ENCODE peak calls at places on chromosomes 4 and X, in eight cellular contexts. X is stomach, J is GM12892, U is IMR-90, W is ovary, P is transverse colon, E is A549, Q is GM12891. K is an unnamed sample.

GRCh38 chrX:53227224-53227765 is 2.3 kb upstream of the KDM5C start:
- DNase-seq in W (no peak), P (no peak), U (no peak), X (no peak), Q (no peak), J (no peak), E (no peak), K (no peak)

GRCh38 chr4:16278178-16278577 is 51.9 kb upstream of the TAPT1 start:
- DNase-seq in U (no peak), E (no peak), P (no peak), X (no peak), Q (no peak), W (no peak), J (no peak), K (no peak)

GRCh38 chr4:174210952-174211490 is 72.4 kb downstream of the FBXO8 start:
- DNase-seq in E (no peak), P (no peak), J (no peak), U (peak), Q (no peak), W (no peak), X (no peak), K (no peak)

GRCh38 chrX:129797251-129797906 is 17.6 kb downstream of the SASH3 start:
- DNase-seq in U (no peak), W (no peak), J (no peak), Q (no peak), P (no peak), E (no peak), X (no peak), K (no peak)

GRCh38 chrX:135112096-135112729 is 8.1 kb downstream of the ETDB start:
- DNase-seq in U (peak), X (no peak), E (peak), P (no peak), Q (no peak), W (no peak), J (no peak), K (no peak)

GRCh38 chr4:8353912-8354453 is 84.4 kb downstream of the HTRA3 start:
- DNase-seq in Q (no peak), J (no peak), P (peak), U (peak), W (no peak), E (no peak), X (no peak), K (peak)

GRCh38 chrX:115940888-115941332 is 229.6 kb upstream of the AGTR2 start:
- DNase-seq in X (peak), U (peak), W (peak), P (peak), J (no peak), Q (no peak), E (no peak), K (no peak)

GRCh38 chr4:114921790-114922581 is 191.4 kb downstream of the NDST4 start:
- DNase-seq in E (no peak), Q (no peak), W (no peak), J (no peak), U (no peak), P (peak), X (no peak), K (no peak)

GRCh38 chr4:120886183-120886582 is 36.3 kb downstream of the PRDM5 start:
- DNase-seq in J (no peak), W (no peak), U (no peak), Q (no peak), P (no peak), X (no peak), E (no peak), K (no peak)

GRCh38 chrX:106902684-106903083 is 457 bp downstream of the RIPPLY1 start:
- DNase-seq in P (no peak), Q (no peak), U (no peak), X (no peak), J (no peak), W (no peak), E (no peak), K (no peak)

GRCh38 chr4:148076964-148077363 is 345.1 kb downstream of the ARHGAP10 start:
- DNase-seq in W (no peak), U (peak), Q (no peak), P (no peak), X (no peak), J (no peak), E (no peak), K (no peak)

GRCh38 chrX:45187731-45188130 is 12.9 kb downstream of the DIPK2B start:
- DNase-seq in P (no peak), E (no peak), Q (no peak), U (no peak), X (no peak), J (no peak), W (no peak), K (no peak)

GRCh38 chr4:158018090-158018808 is 154.6 kb downstream of the GASK1B start:
- DNase-seq in P (no peak), J (no peak), W (no peak), X (no peak), U (no peak), E (no peak), Q (no peak), K (no peak)

GRCh38 chr4:67871867-67872266 is 11.9 kb downstream of the TMPRSS11D start:
- DNase-seq in W (no peak), J (no peak), P (no peak), Q (peak), E (peak), U (peak), X (no peak), K (no peak)

GRCh38 chr4:131091896-131092295 is 1995.9 kb downstream of the C4orf33 start:
- DNase-seq in U (peak), X (no peak), P (no peak), W (no peak), Q (no peak), J (no peak), E (no peak), K (no peak)

GRCh38 chrX:96407043-96407442 is 277.6 kb upstream of the DIAPH2 start:
- DNase-seq in J (no peak), U (peak), E (peak), Q (no peak), W (peak), P (peak), X (peak), K (no peak)

GRCh38 chr4:47106561-47106960 is 75.2 kb downstream of the GABRB1 start:
- DNase-seq in P (no peak), Q (no peak), J (no peak), X (no peak), W (no peak), U (peak), E (no peak), K (no peak)

GRCh38 chr4:11565213-11565612 is 136.5 kb upstream of the HS3ST1 start:
- DNase-seq in E (no peak), J (no peak), X (no peak), U (no peak), P (no peak), W (no peak), Q (no peak), K (no peak)

GRCh38 chrX:153687121-153688039 is at the start of gene SLC6A8:
- DNase-seq in Q (no peak), X (peak), W (peak), E (peak), U (peak), P (peak), J (no peak), K (peak)
- TF ChIP-seq POLR2A in Q (no peak), X (no peak), W (no peak), E (peak), U (peak), P (peak), J (no peak), K (peak)

GRCh38 chrX:55451990-55452824 is at the start of gene MAGEH1:
- DNase-seq in W (peak), X (peak), P (peak), J (peak), U (peak), Q (peak), E (peak), K (peak)
- TF ChIP-seq POLR2A in W (no peak), X (no peak), P (peak), J (peak), U (peak), Q (no peak), E (peak), K (peak)

GRCh38 chr4:56086073-56086521 is 137.4 kb downstream of the CEP135 start:
- DNase-seq in J (no peak), X (no peak), U (no peak), E (no peak), Q (no peak), P (peak), W (no peak), K (no peak)

GRCh38 chr4:56082809-56083208 is 134.1 kb downstream of the CEP135 start:
- DNase-seq in X (no peak), U (no peak), J (no peak), Q (no peak), W (no peak), P (no peak), E (no peak), K (no peak)

GRCh38 chr4:56084849-56085248 is 136.1 kb downstream of the CEP135 start:
- DNase-seq in W (no peak), X (no peak), Q (no peak), J (no peak), U (no peak), E (no peak), P (no peak), K (no peak)

GRCh38 chr4:56086561-56086960 is 137.8 kb downstream of the CEP135 start:
- DNase-seq in X (no peak), J (no peak), W (no peak), E (no peak), P (peak), Q (no peak), U (no peak), K (no peak)
- TF ChIP-seq POLR2A in X (no peak), J (no peak), W (no peak), E (no peak), P (no peak), Q (no peak), U (no peak), K (no peak)

GRCh38 chr4:159363376-159363775 is 260.5 kb downstream of the RAPGEF2 start:
- DNase-seq in E (no peak), J (no peak), P (no peak), X (no peak), U (peak), Q (no peak), W (no peak), K (no peak)

GRCh38 chr4:159355456-159355855 is 252.6 kb downstream of the RAPGEF2 start:
- DNase-seq in W (no peak), P (no peak), U (no peak), J (no peak), Q (no peak), X (no peak), E (no peak), K (no peak)

GRCh38 chr4:159358226-159358625 is 255.3 kb downstream of the RAPGEF2 start:
- DNase-seq in J (no peak), W (no peak), X (no peak), Q (no peak), P (no peak), E (no peak), U (peak), K (peak)

GRCh38 chr4:159357350-159357749 is 254.5 kb downstream of the RAPGEF2 start:
- DNase-seq in U (no peak), P (no peak), E (no peak), X (no peak), J (no peak), Q (no peak), W (no peak), K (no peak)

GRCh38 chr4:159360549-159360948 is 257.7 kb downstream of the RAPGEF2 start:
- DNase-seq in W (no peak), U (peak), Q (no peak), J (no peak), X (no peak), E (no peak), P (no peak), K (no peak)
- TF ChIP-seq POLR2A in W (no peak), U (no peak), Q (no peak), J (no peak), X (no peak), E (no peak), P (no peak), K (no peak)

DNA sequence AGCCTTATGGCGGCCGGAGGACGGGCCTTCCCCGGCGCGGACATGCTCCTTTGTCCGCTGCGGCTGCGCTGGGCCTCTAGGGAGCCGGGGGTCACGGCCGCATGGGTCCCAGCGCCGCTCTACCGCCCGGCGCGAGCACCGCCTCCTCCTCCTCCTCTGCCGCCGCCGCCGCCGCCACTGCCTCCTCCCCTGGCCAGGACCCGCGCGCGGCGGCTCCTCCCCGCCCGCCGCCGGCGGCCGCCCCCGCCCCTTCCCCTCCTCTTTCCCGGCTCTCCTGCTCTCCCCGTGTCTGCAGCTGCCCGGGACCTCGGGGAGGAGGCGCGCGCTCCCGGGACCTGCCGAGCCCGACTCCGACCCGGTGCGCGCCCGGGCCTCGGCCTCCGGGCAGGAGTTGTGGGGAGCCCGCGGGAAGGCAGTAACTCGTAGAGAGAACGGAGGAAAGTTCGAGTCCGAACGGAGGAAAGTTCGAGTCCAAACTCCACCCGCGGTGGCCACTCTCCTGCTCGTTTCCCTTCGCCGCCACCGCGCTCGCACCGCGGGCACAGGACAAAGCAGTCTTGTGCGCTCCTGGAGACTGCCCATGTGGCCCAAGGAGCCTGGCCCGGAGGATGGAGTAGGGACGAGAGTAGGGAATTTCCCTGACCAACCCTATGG is at the start of gene ADGRA3:
- DNase-seq in U (peak), P (peak), E (peak), Q (peak), J (peak), X (peak), W (peak), K (peak)
- TF ChIP-seq POLR2A in U (peak), P (peak), E (peak), Q (no peak), J (no peak), X (no peak), W (no peak), K (peak)

DNA sequence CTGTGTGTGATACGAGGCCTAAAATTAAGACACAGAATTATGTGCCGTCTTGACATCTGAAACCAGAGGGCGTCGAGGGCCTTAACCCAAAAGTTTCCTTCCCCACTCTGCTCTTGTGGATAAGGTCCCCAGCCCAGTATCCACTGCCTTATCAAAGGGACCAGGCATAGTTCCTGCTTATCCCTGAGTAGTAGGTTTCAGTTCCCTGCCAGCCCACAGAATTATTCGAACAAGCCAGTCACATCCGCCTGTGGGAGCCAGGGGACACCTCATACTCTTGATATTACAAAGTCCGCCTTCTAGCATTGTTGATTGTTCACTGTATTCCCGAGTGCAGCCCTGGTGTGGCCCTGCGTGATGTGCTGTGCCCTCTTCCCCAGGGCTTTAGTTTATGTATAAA is 5.4 kb upstream of the MMRN1 start:
- DNase-seq in X (no peak), J (no peak), U (no peak), P (no peak), Q (no peak), E (no peak), W (no peak), K (no peak)
- TF ChIP-seq POLR2A in X (no peak), J (no peak), U (no peak), P (no peak), Q (no peak), E (no peak), W (no peak), K (no peak)

GRCh38 chr4:100103671-100104070 is 86.6 kb downstream of the DDIT4L start:
- DNase-seq in P (no peak), W (no peak), U (no peak), E (no peak), Q (no peak), J (no peak), X (no peak), K (no peak)

GRCh38 chr4:100113732-100114131 is 76.5 kb downstream of the DDIT4L start:
- DNase-seq in Q (no peak), J (no peak), X (no peak), U (no peak), W (no peak), P (no peak), E (no peak), K (no peak)

GRCh38 chr4:100109921-100110320 is 80.3 kb downstream of the DDIT4L start:
- DNase-seq in W (no peak), P (no peak), U (no peak), E (no peak), J (no peak), Q (no peak), X (no peak), K (no peak)

GRCh38 chr4:100106982-100107381 is 83.3 kb downstream of the DDIT4L start:
- DNase-seq in J (no peak), E (no peak), W (no peak), X (no peak), U (no peak), P (no peak), Q (no peak), K (no peak)

DNA sequence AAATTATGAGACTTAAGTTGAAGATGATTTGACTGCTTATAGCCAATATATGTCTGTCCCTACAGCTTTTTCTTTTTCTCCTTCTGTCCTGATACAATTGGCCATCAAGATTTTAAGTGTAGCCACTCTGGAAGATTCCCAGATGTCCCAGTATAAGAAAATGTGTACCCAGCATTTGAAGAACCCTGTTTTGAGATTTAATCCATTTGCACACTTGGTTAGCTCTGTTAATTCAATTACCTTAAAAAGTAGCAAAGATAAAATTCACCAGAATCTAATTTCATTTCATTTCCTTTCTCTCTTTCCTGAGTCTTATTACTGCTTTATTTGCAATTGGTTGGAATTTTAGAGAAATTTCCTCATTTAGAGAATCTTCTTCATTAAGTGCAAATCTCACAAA is 81.4 kb downstream of the DDIT4L start:
- DNase-seq in J (no peak), P (no peak), U (no peak), Q (no peak), X (no peak), W (no peak), E (no peak), K (no peak)
- TF ChIP-seq POLR2A in J (no peak), P (no peak), U (no peak), Q (no peak), X (no peak), W (no peak), E (no peak), K (no peak)

DNA sequence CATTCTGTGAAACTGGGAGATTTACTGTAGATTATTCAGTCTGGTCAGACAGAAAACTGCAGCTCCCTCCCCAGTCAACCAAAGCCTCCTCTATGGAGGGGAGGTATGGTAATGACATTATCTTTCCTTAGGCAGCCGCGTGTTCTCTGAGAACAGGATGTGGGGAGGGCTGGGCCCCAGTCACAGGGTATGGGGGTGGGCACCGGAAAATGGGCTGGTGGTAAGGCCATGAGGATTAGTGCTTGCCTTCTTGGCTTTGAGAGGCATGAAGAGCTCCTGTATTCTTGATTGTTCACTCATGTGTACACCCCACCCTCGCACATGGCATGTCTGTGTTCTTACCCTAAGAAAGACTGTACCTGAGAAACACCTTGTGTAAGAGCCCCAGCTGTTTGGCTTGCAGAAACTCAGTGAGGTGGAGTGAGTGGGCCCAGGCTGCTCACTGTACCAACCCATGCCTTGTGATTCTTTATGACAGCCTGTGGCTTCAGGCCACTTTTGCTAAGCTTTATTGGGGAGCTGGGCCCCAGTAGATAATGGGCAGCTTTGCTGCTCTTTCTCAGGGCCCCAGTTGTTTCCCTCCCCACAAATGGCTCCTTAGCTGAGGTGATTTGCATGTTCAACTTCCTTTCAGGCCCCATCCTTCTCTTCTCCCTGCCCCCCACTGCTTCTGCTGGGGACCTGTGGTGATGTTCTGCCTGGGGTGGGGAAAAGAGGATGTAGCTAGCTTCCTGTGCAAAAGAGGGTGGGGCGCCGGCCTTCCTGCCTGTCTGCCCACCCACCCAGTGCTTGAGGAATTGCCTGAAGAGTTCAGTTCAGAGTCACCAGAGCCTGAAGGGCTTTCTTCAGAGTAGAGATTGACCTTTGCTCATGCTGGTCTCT is 30.7 kb downstream of the MSN start:
- DNase-seq in E (no peak), W (no peak), P (peak), Q (no peak), X (peak), U (no peak), J (peak), K (no peak)
- TF ChIP-seq POLR2A in E (no peak), W (no peak), P (no peak), Q (no peak), X (no peak), U (no peak), J (no peak), K (no peak)

GRCh38 chrX:153767674-153768055 is 3.6 kb downstream of the PLXNB3 start:
- DNase-seq in Q (no peak), J (no peak), X (no peak), P (no peak), W (peak), U (no peak), E (no peak), K (no peak)

GRCh38 chrX:153764786-153765137 is 713 bp downstream of the PLXNB3 start:
- DNase-seq in U (no peak), P (no peak), X (no peak), E (no peak), Q (no peak), W (peak), J (peak), K (no peak)

GRCh38 chrX:153766871-153767673 is 3.0 kb downstream of the PLXNB3 start:
- DNase-seq in P (peak), W (peak), J (peak), Q (no peak), U (no peak), E (no peak), X (no peak), K (no peak)

GRCh38 chrX:153765138-153766079 is 1.4 kb downstream of the PLXNB3 start:
- DNase-seq in U (peak), E (no peak), X (no peak), W (peak), P (peak), Q (peak), J (peak), K (no peak)

GRCh38 chrX:153766098-153766817 is 2.2 kb downstream of the PLXNB3 start:
- DNase-seq in P (peak), W (peak), X (no peak), E (no peak), Q (peak), U (peak), J (peak), K (peak)
- TF ChIP-seq POLR2A in P (no peak), W (no peak), X (no peak), E (no peak), Q (no peak), U (no peak), J (no peak), K (peak)

GRCh38 chr4:2934813-2935761 is 28.1 kb downstream of the NOP14 start:
- DNase-seq in U (peak), W (peak), X (peak), J (peak), E (peak), P (peak), Q (peak), K (peak)
- TF ChIP-seq POLR2A in U (peak), W (peak), X (no peak), J (peak), E (peak), P (peak), Q (peak), K (peak)

K was measured in H54.